ENCODE peak calls at places on chromosomes 1 and 21, in seven cellular contexts. F is OCI-LY7, E is IMR-90, Y is right lobe of liver, W is adrenal gland, G is H9, C is cardiac muscle cell. T is an unnamed sample. For H3K4me1, the result is how much of the 10 kb centered on the place peaks cover.

GRCh38 chr1:12165342-12165741 is 1.4 kb upstream of the TNFRSF1B start:
- DNase-seq in F (no peak), E (no peak), Y (peak), W (no peak), G (no peak), C (no peak), T (no peak)

GRCh38 chr1:182617734-182618288 is 13.6 kb upstream of the RGS16 start:
- DNase-seq in F (no peak), E (peak), Y (no peak), W (no peak), G (no peak), C (no peak), T (no peak)

GRCh38 chr1:184049291-184049690 is 2.2 kb upstream of the TSEN15 start:
- DNase-seq in F (no peak), E (no peak), Y (no peak), W (no peak), G (no peak), C (no peak), T (no peak)

GRCh38 chr21:44089001-44089911 is 17.9 kb upstream of the PWP2 start:
- DNase-seq in F (peak), E (no peak), Y (peak), W (peak), G (no peak), C (no peak), T (peak)

GRCh38 chr1:223682502-223682901 is 17.0 kb upstream of the CAPN8 start:
- DNase-seq in F (no peak), E (no peak), Y (no peak), W (no peak), G (no peak), C (no peak), T (no peak)

GRCh38 chr1:201006450-201006849 is 17.1 kb downstream of the KIF21B start:
- DNase-seq in F (no peak), E (no peak), Y (no peak), W (no peak), G (no peak), C (no peak), T (no peak)

GRCh38 chr1:162206749-162207635 is 137.5 kb downstream of the NOS1AP start:
- DNase-seq in F (no peak), E (no peak), Y (peak), W (peak), G (no peak), C (peak), T (peak)

GRCh38 chr1:37476460-37477197 is 2.2 kb downstream of the ZC3H12A start:
- DNase-seq in F (no peak), E (peak), Y (peak), W (peak), G (no peak), C (no peak), T (peak)

GRCh38 chr1:170586942-170587593 is 55.1 kb downstream of the GORAB start:
- DNase-seq in F (no peak), E (peak), Y (no peak), W (no peak), G (no peak), C (no peak), T (no peak)

GRCh38 chr1:97145321-97145956 is 423.9 kb downstream of the PTBP2 start:
- DNase-seq in F (no peak), E (peak), Y (no peak), W (no peak), G (no peak), C (no peak), T (no peak)

GRCh38 chr21:15367061-15367626 is 302.3 kb upstream of the NRIP1 start:
- DNase-seq in F (no peak), E (no peak), Y (no peak), W (no peak), G (peak), C (no peak), T (no peak)

GRCh38 chr1:27605796-27606707 is 2.1 kb upstream of the AHDC1 start:
- DNase-seq in F (peak), E (peak), Y (no peak), W (peak), G (peak), C (peak), T (no peak)

GRCh38 chr1:19735419-19736127 is 64.1 kb downstream of the TMCO4 start:
- DNase-seq in F (no peak), E (peak), Y (peak), W (peak), G (no peak), C (no peak), T (peak)

GRCh38 chr1:204782118-204782700 is 88.5 kb upstream of the NFASC start:
- DNase-seq in F (no peak), E (peak), Y (no peak), W (no peak), G (no peak), C (no peak), T (no peak)

GRCh38 chr1:162003061-162003824 is 20.4 kb downstream of the OLFML2B start:
- DNase-seq in F (no peak), E (peak), Y (no peak), W (no peak), G (no peak), C (no peak), T (peak)

GRCh38 chr1:201649776-201650607 is 111.1 kb downstream of the NAV1 start:
- DNase-seq in F (no peak), E (peak), Y (peak), W (peak), G (peak), C (peak), T (peak)

GRCh38 chr1:100511058-100511457 is 26.9 kb upstream of the GPR88 start:
- DNase-seq in F (no peak), E (no peak), Y (no peak), W (no peak), G (no peak), C (no peak), T (no peak)

GRCh38 chr1:32753532-32754281 is 51.1 kb upstream of the SYNC start:
- DNase-seq in F (peak), E (peak), Y (peak), W (peak), G (peak), C (peak), T (peak)

GRCh38 chr21:34795152-34796141 is 126.7 kb downstream of the CLIC6 start:
- DNase-seq in F (no peak), E (peak), Y (peak), W (no peak), G (no peak), C (no peak), T (peak)

GRCh38 chr1:12618661-12619395 is 818 bp upstream of the DHRS3 start:
- DNase-seq in F (no peak), E (peak), Y (peak), W (peak), G (peak), C (peak), T (peak)

GRCh38 chr1:11501491-11501897 is 22.5 kb downstream of the DISP3 start:
- DNase-seq in F (no peak), E (no peak), Y (no peak), W (peak), G (peak), C (no peak), T (no peak)

GRCh38 chr1:53987880-53988279 is 30.1 kb downstream of the LDLRAD1 start:
- DNase-seq in F (no peak), E (peak), Y (no peak), W (no peak), G (no peak), C (no peak), T (no peak)

GRCh38 chr1:43543567-43543966 is 12.9 kb downstream of the PTPRF start:
- DNase-seq in F (no peak), E (no peak), Y (no peak), W (no peak), G (no peak), C (no peak), T (peak)

GRCh38 chr1:20964540-20965484 is 177.7 kb upstream of the HP1BP3 start:
- DNase-seq in F (peak), E (no peak), Y (no peak), W (no peak), G (no peak), C (no peak), T (no peak)

GRCh38 chr1:69737527-69738176 is 169.9 kb downstream of the LRRC7 start:
- DNase-seq in F (peak), E (peak), Y (no peak), W (peak), G (peak), C (peak), T (peak)

GRCh38 chr1:227729144-227729880 is 5.8 kb downstream of the JMJD4 start:
- DNase-seq in F (no peak), E (no peak), Y (no peak), W (no peak), G (peak), C (peak), T (no peak)

GRCh38 chr21:46060596-46061061 is 37.3 kb upstream of the COL6A2 start:
- DNase-seq in F (no peak), E (peak), Y (no peak), W (peak), G (no peak), C (no peak), T (peak)

DNA sequence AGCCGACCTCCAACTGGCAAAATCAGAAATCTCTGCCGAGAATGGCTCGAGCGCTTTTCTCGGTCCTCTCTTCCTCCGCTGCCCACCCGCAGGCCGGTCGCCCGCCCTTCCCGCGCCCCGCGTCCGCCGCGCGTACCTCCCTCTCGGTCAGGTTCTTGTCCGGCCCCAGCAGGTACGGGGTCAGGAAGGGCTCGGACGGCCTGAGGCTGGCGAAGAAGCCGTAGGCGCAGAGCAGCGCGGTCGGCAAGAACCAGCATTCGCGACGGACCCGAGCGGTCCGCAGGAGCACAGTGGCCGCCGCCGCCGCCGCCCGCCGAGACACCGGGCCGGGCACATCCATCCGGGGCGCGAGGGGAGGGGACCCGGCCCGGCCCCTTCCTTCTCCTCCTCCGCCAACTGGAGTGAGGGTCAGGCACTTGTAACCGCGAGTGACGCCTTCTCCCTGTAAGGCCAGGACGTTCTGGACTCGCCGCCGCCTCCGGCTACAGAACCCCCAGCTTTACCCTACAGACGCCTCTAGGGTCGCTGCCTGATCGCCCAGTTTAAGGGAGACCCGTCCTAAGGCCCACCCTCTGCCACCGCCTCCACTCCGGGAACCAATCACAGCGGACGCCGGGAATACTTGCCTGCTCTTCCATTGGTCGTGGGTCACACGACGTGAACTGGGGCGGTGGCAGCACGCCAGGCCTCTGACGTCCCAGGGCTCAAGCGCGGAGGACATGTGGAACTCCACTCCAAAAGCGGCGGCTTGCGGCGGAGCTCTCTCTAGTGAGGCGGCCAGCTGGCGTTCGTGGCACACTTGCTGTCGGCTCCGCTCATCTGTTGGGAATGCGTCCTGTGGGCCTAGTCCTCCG is at the start of gene SLC19A2:
- DNase-seq in F (peak), E (peak), Y (peak), W (peak), G (peak), C (peak), T (peak)
- TF ChIP-seq CTCF in F (peak), E (peak), Y (no peak), W (peak), G (peak), C (peak), T (no peak)

DNA sequence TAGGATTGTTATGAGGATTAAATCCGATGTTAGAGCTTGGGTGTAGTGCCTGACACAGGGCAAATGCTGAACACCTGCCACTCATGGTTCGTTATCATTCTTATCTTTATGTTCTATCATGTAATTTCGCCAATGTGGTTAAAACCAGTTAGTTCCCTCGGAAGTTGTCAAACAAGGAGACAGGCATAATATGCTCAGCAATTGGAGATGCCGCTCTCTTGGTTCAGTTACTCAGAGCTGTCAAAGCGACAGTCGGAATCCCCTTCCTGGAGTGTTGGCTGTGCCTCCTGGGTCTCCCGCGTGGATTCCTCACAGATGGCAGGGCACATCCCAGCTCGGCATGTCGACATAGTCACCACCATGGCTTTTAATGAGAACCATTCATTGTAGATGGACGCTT is 192.2 kb downstream of the ROR1 start:
- DNase-seq in F (no peak), E (no peak), Y (no peak), W (no peak), G (no peak), C (no peak), T (no peak)
- H3K4me1 ChIP-seq in F (under half), E (under half), Y (under half), W (under half), G (under half), C (under half), T (under half)

GRCh38 chr21:29133241-29133640 is 2.8 kb downstream of the MAP3K7CL start:
- DNase-seq in F (no peak), E (no peak), Y (no peak), W (no peak), G (no peak), C (no peak), T (no peak)
- TF ChIP-seq CTCF in F (no peak), E (no peak), Y (no peak), W (no peak), G (no peak), C (no peak), T (no peak)

GRCh38 chr1:65813956-65814355 is 21.3 kb downstream of the PDE4B start:
- DNase-seq in F (no peak), E (peak), Y (no peak), W (no peak), G (no peak), C (no peak), T (no peak)
- H3K4me1 ChIP-seq in F (under half), E (under half), Y (under half), W (under half), G (under half), C (under half), T (under half)

GRCh38 chr1:238953448-238953847 is 432.9 kb upstream of the CHRM3 start:
- DNase-seq in F (no peak), E (no peak), Y (no peak), W (no peak), G (no peak), C (no peak), T (no peak)
- TF ChIP-seq CTCF in F (no peak), E (no peak), Y (no peak), W (no peak), G (peak), C (no peak), T (no peak)

DNA sequence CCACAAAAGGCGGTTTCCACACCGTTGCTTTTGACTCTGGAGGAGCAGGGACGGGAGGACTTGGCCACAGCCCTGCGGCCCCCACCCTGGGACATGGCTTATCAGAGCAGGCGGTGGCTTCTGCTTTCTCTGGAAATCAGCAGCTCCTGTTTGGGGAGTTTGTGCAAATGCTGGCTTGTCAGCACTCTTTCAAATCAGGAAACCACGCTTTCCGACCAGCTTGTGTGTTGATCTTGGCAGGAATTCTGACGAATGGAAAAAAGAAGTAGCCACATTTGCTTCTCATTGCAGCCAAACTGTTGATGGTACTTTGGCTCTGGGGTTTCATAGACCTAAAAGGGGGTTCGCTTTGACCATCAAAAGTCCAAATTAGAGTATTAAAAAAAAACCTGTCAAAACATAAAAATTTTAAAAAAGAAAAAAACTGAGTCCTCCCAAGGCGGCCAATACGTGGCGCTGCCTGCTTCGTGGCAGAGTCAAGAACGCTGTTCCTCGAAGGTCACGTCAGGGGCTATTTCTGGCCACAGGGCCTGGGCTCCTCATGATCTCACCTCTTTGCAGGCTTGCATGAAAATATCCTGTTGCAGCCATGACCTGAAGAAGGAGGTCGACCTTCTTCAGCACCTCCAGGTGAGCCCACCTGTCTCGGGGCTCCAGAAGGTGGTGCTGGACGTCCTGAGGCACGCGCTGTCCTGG is 80.8 kb upstream of the EFHD2 start:
- DNase-seq in F (no peak), E (peak), Y (peak), W (peak), G (no peak), C (peak), T (peak)
- H3K4me1 ChIP-seq in F (under half), E (under half), Y (under half), W (under half), G (under half), C (under half), T (under half)

DNA sequence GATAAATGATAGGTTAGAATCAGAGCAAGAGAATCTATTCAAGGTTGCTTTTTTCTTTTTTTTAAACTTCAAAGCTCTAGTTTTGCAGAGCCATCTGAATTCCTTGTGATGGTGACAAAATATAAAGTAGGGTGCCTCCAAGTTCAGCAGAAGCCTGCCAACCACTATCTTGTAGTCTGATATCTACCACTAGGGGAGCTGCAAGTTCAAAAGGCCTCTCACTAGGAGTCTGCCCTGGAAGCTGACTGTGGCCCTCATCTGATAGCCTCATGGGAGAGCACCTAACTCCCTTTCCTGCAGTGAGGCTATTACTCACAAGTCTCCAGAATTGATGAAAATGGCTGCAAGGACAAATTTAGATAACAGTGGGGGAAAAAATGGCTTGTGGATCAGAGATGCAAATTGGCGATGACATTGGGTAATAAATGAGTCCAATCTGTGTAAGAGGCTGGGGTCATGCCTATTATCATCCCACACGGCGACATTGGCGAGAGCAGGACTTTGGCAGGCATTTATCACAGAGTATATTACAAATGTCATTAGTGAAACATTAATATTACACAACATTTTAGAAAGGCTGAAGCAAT is 10.7 kb upstream of the ZP4 start:
- DNase-seq in F (peak), E (no peak), Y (no peak), W (peak), G (peak), C (peak), T (no peak)
- TF ChIP-seq CTCF in F (peak), E (peak), Y (no peak), W (peak), G (peak), C (no peak), T (no peak)

DNA sequence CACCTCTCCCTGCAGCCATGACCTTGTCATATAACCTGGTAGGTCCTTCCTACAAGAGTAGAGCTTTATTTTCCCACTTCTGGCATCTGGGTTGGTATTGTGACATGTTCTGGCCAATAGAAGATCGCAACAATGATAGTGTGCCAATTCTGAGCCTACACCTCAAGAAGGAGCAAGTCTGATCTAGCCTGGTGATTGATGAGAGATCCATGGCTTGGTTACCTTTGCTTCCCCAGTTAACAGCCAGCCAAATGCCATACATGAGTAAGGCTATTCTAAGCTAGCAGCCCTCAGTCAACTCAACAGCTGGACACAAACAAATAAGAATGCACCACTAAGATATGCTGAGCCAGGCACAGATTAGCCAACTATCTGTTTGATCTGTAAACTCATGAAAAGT is 226.7 kb downstream of the LMO4 start:
- DNase-seq in F (no peak), E (no peak), Y (no peak), W (no peak), G (no peak), C (no peak), T (no peak)
- H3K4me1 ChIP-seq in F (under half), E (under half), Y (under half), W (under half), G (under half), C (under half), T (under half)

GRCh38 chr1:77143529-77144121 is 75.6 kb downstream of the PIGK start:
- DNase-seq in F (peak), E (peak), Y (no peak), W (no peak), G (no peak), C (peak), T (no peak)
- TF ChIP-seq CTCF in F (peak), E (peak), Y (peak), W (no peak), G (peak), C (peak), T (no peak)

DNA sequence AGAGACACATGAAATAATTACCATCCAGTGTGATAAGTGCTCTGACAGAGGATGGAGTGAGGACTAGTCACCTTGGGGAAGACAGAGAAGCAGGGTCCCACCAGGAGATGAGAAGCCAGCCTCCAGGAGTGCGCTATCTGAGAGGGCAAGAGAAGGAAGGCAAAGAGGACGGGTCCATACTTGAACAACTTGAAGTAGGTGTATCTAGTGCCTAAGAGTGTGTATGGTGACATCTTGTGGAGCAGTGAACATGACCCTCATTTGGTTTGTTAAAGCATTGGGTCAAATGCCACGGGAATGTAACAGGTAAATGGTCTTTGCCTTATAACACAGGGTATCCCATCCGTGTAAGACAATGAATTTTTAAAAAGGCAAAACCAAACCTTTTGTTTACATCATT is 39.8 kb downstream of the MRPL39 start:
- DNase-seq in F (no peak), E (no peak), Y (no peak), W (no peak), G (no peak), C (no peak), T (no peak)
- H3K4me1 ChIP-seq in F (under half), E (under half), Y (under half), W (under half), G (under half), C (under half), T (under half)

T was measured in mucosa of descending colon.